ENCODE peak calls at places on chromosomes 13 and 19, in six cellular contexts. One of them, this sample, is unnamed.

GRCh38 chr13:48858122-48858521 is 117.6 kb upstream of the FNDC3A start:
- DNase-seq in H1: no peak
- DNase-seq in K562: no peak
- DNase-seq in GM12891: no peak
- DNase-seq in HepG2: no peak
- DNase-seq in GM12878: no peak
- DNase-seq in this sample: no peak

GRCh38 chr13:66171821-66172220 is 1058.3 kb downstream of the PCDH9 start:
- DNase-seq in GM12878: no peak
- DNase-seq in K562: no peak
- DNase-seq in HepG2: no peak
- DNase-seq in GM12891: no peak
- DNase-seq in H1: no peak
- DNase-seq in this sample: no peak

GRCh38 chr13:98540476-98540875 is 36.4 kb downstream of the STK24 start:
- DNase-seq in K562: no peak
- DNase-seq in GM12878: no peak
- DNase-seq in GM12891: no peak
- DNase-seq in HepG2: no peak
- DNase-seq in H1: no peak
- DNase-seq in this sample: no peak

GRCh38 chr13:99803141-99803540 is 168.4 kb downstream of the ZIC5 start:
- DNase-seq in H1: no peak
- DNase-seq in K562: no peak
- DNase-seq in HepG2: no peak
- DNase-seq in GM12878: no peak
- DNase-seq in GM12891: no peak
- DNase-seq in this sample: no peak

GRCh38 chr19:679418-680286 is 3.5 kb downstream of the FSTL3 start:
- DNase-seq in GM12891: no peak
- DNase-seq in HepG2: no peak
- DNase-seq in K562: peak; percentile 69
- DNase-seq in GM12878: no peak
- DNase-seq in H1: no peak
- DNase-seq in this sample: peak; percentile 62

GRCh38 chr13:49560270-49561063 is 24.9 kb downstream of the RCBTB1 start:
- DNase-seq in HepG2: peak; percentile 68
- DNase-seq in H1: no peak
- DNase-seq in GM12878: no peak
- DNase-seq in GM12891: no peak
- DNase-seq in K562: no peak
- DNase-seq in this sample: no peak

GRCh38 chr13:46580362-46580839 is 27.4 kb downstream of the LRCH1 start:
- DNase-seq in H1: no peak
- DNase-seq in GM12891: no peak
- DNase-seq in GM12878: peak; percentile 75
- DNase-seq in K562: no peak
- DNase-seq in HepG2: no peak
- DNase-seq in this sample: no peak

GRCh38 chr13:101520672-101521071 is 68.2 kb downstream of the ITGBL1 start:
- DNase-seq in H1: no peak
- DNase-seq in GM12891: no peak
- DNase-seq in GM12878: no peak
- DNase-seq in HepG2: no peak
- DNase-seq in K562: no peak
- DNase-seq in this sample: no peak

GRCh38 chr13:25169951-25170553 is 2.0 kb downstream of the AMER2 start:
- DNase-seq in H1: no peak
- DNase-seq in GM12891: no peak
- DNase-seq in HepG2: no peak
- DNase-seq in K562: no peak
- DNase-seq in GM12878: no peak
- DNase-seq in this sample: no peak

GRCh38 chr19:46076951-46077814 is 36.4 kb upstream of the IGFL4 start:
- DNase-seq in K562: peak; percentile 87
- DNase-seq in H1: peak; percentile 63
- DNase-seq in GM12878: no peak
- DNase-seq in HepG2: peak; percentile 87
- DNase-seq in GM12891: peak; percentile 43
- DNase-seq in this sample: peak; percentile 33

DNA sequence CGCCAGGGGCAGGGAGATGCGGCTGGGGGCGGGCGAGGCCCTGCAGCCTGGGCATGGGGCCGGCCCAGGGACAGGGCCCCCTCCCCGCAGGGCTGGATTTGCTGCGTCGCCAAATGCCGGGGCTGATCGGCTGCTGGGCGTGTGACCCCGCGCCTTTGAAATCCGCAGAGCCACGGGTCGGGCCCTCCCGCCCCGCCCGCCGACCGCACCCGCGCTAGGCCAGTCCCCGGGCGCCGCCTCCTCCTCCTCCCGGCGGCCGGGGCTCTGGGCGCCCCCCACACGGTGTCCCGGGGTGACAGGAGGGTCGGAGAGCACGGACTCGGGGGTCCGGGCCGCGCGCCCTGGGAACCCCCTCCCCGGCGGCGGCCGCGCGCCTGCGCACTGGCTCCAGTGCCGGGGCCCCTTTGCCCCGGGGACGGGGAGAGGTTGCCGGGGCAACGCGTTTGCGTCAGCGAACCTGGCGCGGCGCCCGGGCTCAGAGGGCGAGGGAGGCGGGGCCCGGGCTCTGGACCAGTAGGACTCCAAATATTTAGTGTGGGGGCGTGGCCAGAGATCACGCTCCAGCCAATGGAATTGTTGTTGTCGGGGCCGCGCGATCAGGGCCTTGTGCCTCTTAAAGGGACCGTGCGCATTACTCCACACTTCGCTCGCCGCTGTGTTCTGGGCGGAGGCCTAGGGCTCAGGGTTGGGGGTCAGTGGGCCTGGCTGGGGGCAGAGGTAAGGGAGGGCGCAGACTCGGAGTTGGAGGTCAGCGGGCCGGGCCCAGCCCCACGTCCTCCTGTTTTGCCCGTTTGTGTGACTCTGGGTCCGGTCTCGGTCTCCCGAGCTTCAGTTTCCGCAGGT is 10.3 kb upstream of the MKNK2 start:
- DNase-seq in HepG2: peak; percentile 97
- DNase-seq in H1: peak; percentile 93
- DNase-seq in K562: peak; percentile 97
- DNase-seq in GM12878: peak; percentile 86
- DNase-seq in GM12891: peak; percentile 98
- DNase-seq in this sample: peak; percentile 98
- TF ChIP-seq POLR2A in HepG2: peak; percentile 87
- TF ChIP-seq POLR2A in H1: peak; percentile 76
- TF ChIP-seq POLR2A in K562: peak; percentile 79
- TF ChIP-seq POLR2A in GM12878: peak; percentile 88
- TF ChIP-seq POLR2A in GM12891: peak; percentile 59
- TF ChIP-seq POLR2A in this sample: peak; percentile 71

GRCh38 chr13:34701919-34702318 is 240.2 kb upstream of the NBEA start:
- DNase-seq in GM12891: no peak
- DNase-seq in K562: no peak
- DNase-seq in HepG2: no peak
- DNase-seq in GM12878: no peak
- DNase-seq in H1: no peak
- DNase-seq in this sample: no peak
- TF ChIP-seq TAF1 in GM12891: no peak
- TF ChIP-seq TAF1 in K562: no peak
- TF ChIP-seq TAF1 in HepG2: no peak
- TF ChIP-seq TAF1 in GM12878: no peak
- TF ChIP-seq TAF1 in H1: no peak
- TF ChIP-seq TAF1 in this sample: no peak

GRCh38 chr19:42219812-42220750 is at the start of gene ZNF526:
- DNase-seq in HepG2: peak; percentile 98
- DNase-seq in H1: peak; percentile 97
- DNase-seq in GM12878: peak; percentile 95
- DNase-seq in GM12891: peak; percentile 100
- DNase-seq in K562: peak; percentile 98
- DNase-seq in this sample: peak; percentile 100
- TF ChIP-seq POLR2A in HepG2: peak; percentile 79
- TF ChIP-seq POLR2A in H1: peak; percentile 84
- TF ChIP-seq POLR2A in GM12878: peak; percentile 91
- TF ChIP-seq POLR2A in GM12891: peak; percentile 84
- TF ChIP-seq POLR2A in K562: peak; percentile 94
- TF ChIP-seq POLR2A in this sample: peak; percentile 86

GRCh38 chr13:108961542-108962125 is 332.2 kb downstream of the MYO16 start:
- DNase-seq in GM12891: peak; percentile 7
- DNase-seq in H1: no peak
- DNase-seq in K562: peak; percentile 42
- DNase-seq in GM12878: peak; percentile 24
- DNase-seq in HepG2: peak; percentile 43
- DNase-seq in this sample: no peak
- TF ChIP-seq TAF1 in GM12891: no peak
- TF ChIP-seq TAF1 in H1: no peak
- TF ChIP-seq TAF1 in K562: no peak
- TF ChIP-seq TAF1 in GM12878: no peak
- TF ChIP-seq TAF1 in HepG2: no peak
- TF ChIP-seq TAF1 in this sample: no peak

GRCh38 chr19:57583104-57583520 is 833 bp upstream of the ZIK1 start:
- DNase-seq in H1: no peak
- DNase-seq in GM12891: no peak
- DNase-seq in K562: no peak
- DNase-seq in HepG2: no peak
- DNase-seq in GM12878: no peak
- DNase-seq in this sample: no peak

GRCh38 chr19:57576661-57577060 is 2.0 kb downstream of the ZNF416 start:
- DNase-seq in GM12891: no peak
- DNase-seq in K562: no peak
- DNase-seq in GM12878: no peak
- DNase-seq in HepG2: no peak
- DNase-seq in H1: no peak
- DNase-seq in this sample: no peak

GRCh38 chr19:57583521-57584416 is at the start of gene ZIK1:
- DNase-seq in GM12891: peak; percentile 98
- DNase-seq in K562: no peak
- DNase-seq in HepG2: peak; percentile 83
- DNase-seq in H1: peak; percentile 92
- DNase-seq in GM12878: peak; percentile 61
- DNase-seq in this sample: peak; percentile 86

DNA sequence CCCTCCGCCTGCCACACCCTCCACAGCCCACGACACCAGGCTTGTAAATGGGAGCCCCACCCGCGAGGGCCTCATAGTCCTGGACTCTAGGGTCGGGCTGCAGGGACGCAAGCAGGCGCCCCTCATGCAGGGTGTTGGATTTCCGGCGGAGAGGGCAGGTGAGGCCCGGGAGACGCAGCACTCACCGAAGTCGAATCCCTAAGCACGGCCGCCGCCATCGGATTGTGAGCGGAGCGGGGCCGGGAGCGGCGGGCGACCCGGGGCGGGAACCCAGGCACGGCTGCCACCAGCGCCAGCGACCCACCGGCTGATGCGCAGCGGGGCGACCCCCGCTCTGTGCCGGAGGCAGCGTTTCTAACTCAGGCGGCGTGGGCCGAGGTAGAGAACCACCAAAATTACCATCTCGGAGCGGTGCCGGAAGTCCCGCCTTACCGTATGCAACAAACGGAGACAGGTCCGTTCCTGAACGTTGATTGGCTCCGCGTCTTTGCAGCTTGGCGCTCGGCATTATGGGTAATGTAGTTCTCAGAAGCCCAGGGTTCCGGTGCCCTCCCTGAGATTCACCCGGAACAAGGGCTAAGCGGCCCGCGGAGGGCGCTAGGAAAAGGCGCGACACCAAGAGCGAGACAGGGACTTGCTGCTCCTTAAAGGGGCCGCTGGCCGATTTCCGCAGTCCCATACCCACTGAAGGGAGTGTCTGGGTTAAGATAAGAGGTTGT is at the start of gene ZNF416:
- DNase-seq in HepG2: peak; percentile 97
- DNase-seq in GM12878: peak; percentile 97
- DNase-seq in GM12891: peak; percentile 94
- DNase-seq in K562: peak; percentile 97
- DNase-seq in H1: peak; percentile 99
- DNase-seq in this sample: peak; percentile 93
- TF ChIP-seq POLR2A in HepG2: no peak
- TF ChIP-seq POLR2A in GM12878: peak; percentile 76
- TF ChIP-seq POLR2A in GM12891: peak; percentile 64
- TF ChIP-seq POLR2A in K562: no peak
- TF ChIP-seq POLR2A in H1: no peak
- TF ChIP-seq POLR2A in this sample: no peak

DNA sequence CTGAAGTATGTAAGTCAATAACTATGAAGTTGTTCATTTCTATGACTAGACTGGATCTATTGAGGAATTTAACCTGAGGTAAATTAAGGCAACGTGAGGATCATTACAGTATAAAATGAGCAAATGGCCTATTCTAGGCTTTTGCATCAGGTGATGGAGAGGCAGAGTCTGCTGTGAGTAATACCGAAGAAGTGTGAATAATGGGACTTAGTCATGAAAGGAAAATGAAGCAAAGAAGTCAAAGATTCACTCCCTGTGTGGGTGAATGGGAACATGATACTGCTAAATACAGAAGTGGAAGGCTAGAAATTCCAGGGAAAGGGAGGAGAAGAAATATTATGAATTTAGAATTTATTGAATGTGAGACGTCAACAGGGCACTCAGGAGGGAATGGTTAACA is 774.1 kb downstream of the LIG4 start:
- DNase-seq in H1: no peak
- DNase-seq in GM12878: no peak
- DNase-seq in GM12891: no peak
- DNase-seq in K562: no peak
- DNase-seq in HepG2: no peak
- DNase-seq in this sample: no peak
- TF ChIP-seq TAF1 in H1: no peak
- TF ChIP-seq TAF1 in GM12878: no peak
- TF ChIP-seq TAF1 in GM12891: no peak
- TF ChIP-seq TAF1 in K562: no peak
- TF ChIP-seq TAF1 in HepG2: no peak
- TF ChIP-seq TAF1 in this sample: no peak

DNA sequence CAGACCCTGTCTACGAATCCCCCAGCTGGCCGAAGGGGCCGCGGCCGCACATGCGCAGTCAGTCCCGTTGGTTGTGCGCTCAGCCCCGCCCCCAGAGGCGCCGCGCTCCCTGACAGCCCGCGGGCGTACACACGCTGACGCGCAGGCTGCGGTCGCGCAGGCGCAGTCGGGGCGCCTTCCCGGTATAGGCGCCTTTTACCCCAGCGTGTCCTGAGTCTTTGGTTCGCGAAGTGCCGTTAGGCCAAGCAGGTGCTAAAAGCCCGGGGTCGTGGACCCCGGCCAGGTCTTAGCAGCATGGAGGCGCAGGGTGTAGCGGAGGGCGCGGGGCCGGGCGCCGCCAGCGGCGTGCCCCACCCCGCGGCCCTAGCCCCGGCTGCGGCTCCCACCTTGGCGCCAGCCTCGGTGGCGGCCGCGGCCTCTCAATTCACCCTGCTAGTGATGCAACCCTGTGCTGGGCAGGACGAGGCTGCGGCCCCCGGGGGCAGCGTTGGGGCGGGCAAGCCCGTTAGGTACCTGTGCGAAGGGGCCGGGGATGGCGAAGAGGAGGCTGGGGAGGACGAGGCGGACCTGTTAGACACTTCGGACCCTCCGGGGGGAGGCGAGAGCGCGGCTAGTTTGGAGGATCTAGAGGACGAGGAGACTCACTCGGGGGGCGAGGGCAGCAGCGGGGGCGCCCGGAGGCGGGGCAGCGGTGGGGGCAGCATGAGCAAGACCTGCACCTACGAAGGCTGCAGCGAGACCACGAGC is at the start of gene RFXAP:
- DNase-seq in HepG2: peak; percentile 74
- DNase-seq in GM12891: peak; percentile 85
- DNase-seq in K562: peak; percentile 92
- DNase-seq in H1: peak; percentile 70
- DNase-seq in GM12878: peak; percentile 51
- DNase-seq in this sample: peak; percentile 79
- TF ChIP-seq POLR2A in HepG2: peak; percentile 62
- TF ChIP-seq POLR2A in GM12891: peak; percentile 55
- TF ChIP-seq POLR2A in K562: peak; percentile 50
- TF ChIP-seq POLR2A in H1: no peak
- TF ChIP-seq POLR2A in GM12878: peak; percentile 75
- TF ChIP-seq POLR2A in this sample: peak; percentile 63

This sample was measured in GM12892.